ENCODE peak calls at places on chromosomes 11 and 22, in six cellular contexts. D, C, Y, S, K and E are unnamed samples.

GRCh38 chr11:114077482-114078305 is 18.2 kb downstream of the ZBTB16 start:
- DNase-seq in C (no peak), S (no peak), D (no peak), Y (no peak), K (no peak), E (no peak)

GRCh38 chr11:62444271-62444833 is 25.5 kb downstream of the SCGB1A1 start:
- DNase-seq in C (peak; percentile 30), K (peak; percentile 66), D (peak; percentile 41), S (no peak), Y (peak; percentile 79), E (peak; percentile 77)

GRCh38 chr11:93039841-93040240 is 70.4 kb downstream of the MTNR1B start:
- DNase-seq in D (no peak), C (no peak), K (no peak), S (no peak), Y (no peak), E (no peak)

GRCh38 chr22:36136475-36136874 is 24.1 kb downstream of the APOL3 start:
- DNase-seq in Y (no peak), S (no peak), D (no peak), K (peak; percentile 46), C (no peak), E (no peak)

GRCh38 chr11:115657586-115657985 is 153.4 kb upstream of the CADM1 start:
- DNase-seq in D (no peak), Y (no peak), S (no peak), K (no peak), C (no peak), E (no peak)

GRCh38 chr11:129192150-129192549 is at the start of gene ARHGAP32:
- DNase-seq in C (no peak), Y (no peak), K (no peak), D (no peak), S (no peak), E (no peak)

GRCh38 chr11:83278351-83278750 is 7.8 kb downstream of the CCDC90B start:
- DNase-seq in C (no peak), K (no peak), D (no peak), Y (no peak), S (no peak), E (no peak)

GRCh38 chr11:65246506-65246905 is 15.3 kb upstream of the POLA2 start:
- DNase-seq in D (no peak), C (no peak), S (no peak), K (no peak), Y (no peak), E (no peak)

GRCh38 chr11:120465921-120466534 is 45.5 kb upstream of the GRIK4 start:
- DNase-seq in D (no peak), K (no peak), C (no peak), Y (no peak), S (no peak), E (no peak)

GRCh38 chr11:98227266-98227665 is 793.5 kb upstream of the CNTN5 start:
- DNase-seq in D (no peak), K (no peak), C (no peak), Y (no peak), S (no peak), E (no peak)

GRCh38 chr11:68051191-68052136 is 12.6 kb downstream of the TCIRG1 start:
- DNase-seq in S (no peak), C (no peak), K (no peak), D (no peak), Y (no peak), E (peak; percentile 15)

GRCh38 chr11:117232911-117233409 is 489 bp downstream of the RNF214 start:
- DNase-seq in C (no peak), S (no peak), K (no peak), Y (peak; percentile 21), D (peak; percentile 74), E (no peak)

GRCh38 chr11:975824-976223 is 50.2 kb downstream of the AP2A2 start:
- DNase-seq in C (no peak), D (peak; percentile 78), Y (no peak), S (no peak), K (no peak), E (no peak)

GRCh38 chr11:67389477-67389876 is 2.3 kb upstream of the RAD9A start:
- DNase-seq in K (no peak), Y (peak; percentile 50), D (peak; percentile 66), S (no peak), C (peak; percentile 67), E (no peak)

GRCh38 chr11:67252831-67253239 is 13.4 kb upstream of the GRK2 start:
- DNase-seq in Y (no peak), K (peak; percentile 52), S (no peak), C (no peak), D (peak; percentile 63), E (no peak)

GRCh38 chr11:91978747-91979146 is 245.9 kb upstream of the FAT3 start:
- DNase-seq in D (no peak), K (no peak), Y (no peak), C (no peak), S (no peak), E (no peak)

GRCh38 chr22:19446603-19447387 is 716 bp downstream of the C22orf39 start:
- DNase-seq in S (no peak), K (no peak), C (no peak), D (peak; percentile 78), Y (no peak), E (no peak)

GRCh38 chr11:61332823-61333637 is at the start of the genes DDB1 and TKFC:
- DNase-seq in C (peak; percentile 97), K (peak; percentile 97), D (peak; percentile 98), Y (peak; percentile 97), S (peak; percentile 96), E (peak; percentile 96)

GRCh38 chr22:35523167-35523928 is 17.3 kb upstream of the RASD2 start:
- DNase-seq in Y (no peak), C (no peak), K (no peak), S (no peak), D (no peak), E (no peak)

GRCh38 chr11:14336507-14337503 is 22.2 kb downstream of the RRAS2 start:
- DNase-seq in Y (no peak), D (no peak), C (no peak), K (no peak), S (no peak), E (no peak)

GRCh38 chr22:40381461-40381860 is 11.1 kb downstream of the SGSM3 start:
- DNase-seq in S (no peak), D (no peak), K (no peak), Y (no peak), C (no peak), E (no peak)

GRCh38 chr11:95364324-95365295 is 133.6 kb upstream of the SESN3 start:
- DNase-seq in K (no peak), S (no peak), D (no peak), Y (no peak), C (no peak), E (no peak)

GRCh38 chr11:95684170-95684569 is 105.4 kb downstream of the FAM76B start:
- DNase-seq in S (no peak), D (no peak), K (no peak), Y (no peak), C (no peak), E (no peak)

GRCh38 chr11:110711776-110712642 is at the start of gene ARHGAP20:
- DNase-seq in C (peak; percentile 76), Y (peak; percentile 71), S (no peak), D (peak; percentile 89), K (peak; percentile 48), E (peak; percentile 67)

GRCh38 chr11:45685976-45686375 is 20.6 kb upstream of the CHST1 start:
- DNase-seq in K (no peak), D (no peak), Y (no peak), C (no peak), S (no peak), E (no peak)
- H3K27ac ChIP-seq in K (no peak overlapping the region), D (no peak overlapping the region), Y (no peak overlapping the region), C (no peak overlapping the region), S (no peak overlapping the region), E (no peak overlapping the region)

DNA sequence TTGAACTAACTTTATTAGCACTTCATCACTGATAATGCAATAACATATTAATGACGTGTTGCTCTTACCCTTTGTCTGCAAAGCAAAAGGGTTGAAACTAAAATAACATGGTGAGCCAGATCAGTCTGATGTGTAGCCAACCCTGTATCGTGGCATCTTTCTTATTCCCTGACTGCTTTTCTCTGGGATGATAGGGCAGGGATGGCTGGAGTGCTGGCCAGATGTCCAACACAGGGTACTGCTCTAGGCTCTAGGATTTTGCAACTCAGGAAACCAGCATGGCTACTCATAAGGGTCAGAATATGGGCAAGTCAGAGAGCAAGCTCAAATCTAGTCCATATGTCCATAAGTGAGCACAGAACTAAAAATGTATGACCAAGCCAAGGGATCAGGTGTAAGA is 129.1 kb downstream of the SLC17A6 start:
- DNase-seq in C (no peak), S (no peak), K (no peak), D (no peak), Y (no peak), E (no peak)
- H3K27ac ChIP-seq in C (no peak overlapping the region), S (no peak overlapping the region), K (no peak overlapping the region), D (no peak overlapping the region), Y (no peak overlapping the region), E (no peak overlapping the region)

DNA sequence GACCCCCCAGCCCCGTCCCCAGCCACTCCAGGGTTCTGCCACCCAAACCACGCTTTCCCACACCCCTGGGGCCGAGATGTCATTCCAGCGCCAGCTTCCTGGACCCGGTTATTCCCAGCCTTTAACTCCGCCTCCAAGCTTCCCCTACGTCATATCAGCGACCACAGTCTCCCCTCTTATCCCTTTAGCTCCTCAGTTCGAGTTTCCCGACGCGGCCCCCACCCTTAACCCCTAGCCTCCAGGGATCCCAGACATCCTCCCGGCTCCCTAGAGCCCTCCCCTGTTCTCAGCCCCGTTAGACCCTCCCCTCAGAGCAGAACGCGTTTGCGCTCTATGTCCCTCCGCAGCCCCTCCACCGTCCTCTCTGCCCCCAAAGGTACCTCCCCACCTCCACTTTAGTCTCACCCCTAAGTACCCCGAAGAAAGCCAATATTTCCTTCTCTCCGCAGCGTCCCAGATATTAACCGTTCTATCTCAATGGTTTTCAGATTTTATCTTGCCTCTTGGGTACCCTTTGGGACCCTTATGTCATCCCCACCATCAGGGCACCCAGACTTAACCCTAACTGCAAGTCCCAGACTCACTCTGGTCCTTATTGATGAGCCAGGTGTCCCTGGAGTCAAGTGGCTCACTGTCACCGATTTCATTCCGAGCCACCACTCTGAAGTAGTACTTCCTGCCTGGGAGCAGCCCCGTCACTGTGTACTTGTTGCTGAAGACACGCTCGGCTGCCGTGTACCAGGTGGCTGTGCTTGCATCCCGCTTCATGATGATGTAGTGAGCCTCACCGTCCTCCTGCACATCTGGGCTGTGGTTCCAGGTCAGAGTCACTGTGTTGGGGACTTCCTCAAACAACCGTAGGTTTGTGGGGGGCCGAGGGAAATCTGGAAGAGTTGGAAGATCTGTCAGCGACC is 8.0 kb downstream of the TMEM86A start:
- DNase-seq in K (peak; percentile 76), Y (peak; percentile 49), S (peak; percentile 33), D (no peak), C (peak; percentile 61), E (peak; percentile 74)
- H3K27ac ChIP-seq in K (no peak overlapping the region), Y (peak overlapping the region; percentile 70), S (peak overlapping the region; percentile 60), D (no peak overlapping the region), C (peak overlapping the region; percentile 87), E (peak overlapping the region; percentile 77)

DNA sequence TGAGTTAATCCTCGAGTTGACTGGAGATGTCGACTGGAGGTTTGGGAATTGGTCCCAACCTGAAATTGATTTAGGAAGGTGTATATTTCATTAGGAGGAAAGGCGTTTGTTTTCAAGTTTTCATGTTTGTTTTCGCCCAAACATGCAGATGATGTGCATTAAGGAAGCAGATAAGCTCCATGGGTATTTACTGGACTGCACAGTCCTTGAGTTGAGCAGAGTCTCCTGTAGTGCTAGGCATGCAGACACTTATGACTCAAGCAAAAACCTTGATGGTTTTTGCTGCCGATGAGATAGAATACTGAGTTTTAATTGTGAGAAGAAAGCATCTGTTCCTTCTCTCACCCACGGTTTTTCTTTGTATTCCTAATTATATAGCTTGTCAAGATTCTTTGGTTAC is 27.9 kb downstream of the CABIN1 start:
- DNase-seq in S (no peak), D (no peak), Y (no peak), C (no peak), K (no peak), E (no peak)
- H3K27ac ChIP-seq in S (no peak overlapping the region), D (no peak overlapping the region), Y (no peak overlapping the region), C (no peak overlapping the region), K (no peak overlapping the region), E (no peak overlapping the region)